ENCODE peak calls at places on chromosomes 6 and 20, in eight cellular contexts. One of them, this sample, is unnamed.

GRCh38 chr20:38337561-38338140 is 8.6 kb upstream of the LBP start:
- DNase-seq in GM20000: no peak
- DNase-seq in ovary: peak; percentile 29
- DNase-seq in HT1080: peak; percentile 60
- DNase-seq in fibroblast of the conjunctiva: no peak
- DNase-seq in NCI-H510A: no peak
- DNase-seq in activated CD4-positive, alpha-beta T cell treated with anti-CD3 and anti-CD28 coated beads, Interleukin-2, amount 50 U/mL, for 1 hour: no peak
- DNase-seq in activated CD8-positive, alpha-beta memory T cell treated with anti-CD3 and anti-CD28 coated beads for 1 hour: no peak
- DNase-seq in this sample: peak; percentile 67

GRCh38 chr20:3749689-3750639 is 17.5 kb downstream of the HSPA12B start:
- DNase-seq in HT1080: no peak
- DNase-seq in activated CD4-positive, alpha-beta T cell treated with anti-CD3 and anti-CD28 coated beads, Interleukin-2, amount 50 U/mL, for 1 hour: peak; percentile 17
- DNase-seq in activated CD8-positive, alpha-beta memory T cell treated with anti-CD3 and anti-CD28 coated beads for 1 hour: no peak
- DNase-seq in NCI-H510A: no peak
- DNase-seq in ovary: no peak
- DNase-seq in GM20000: peak; percentile 83
- DNase-seq in fibroblast of the conjunctiva: no peak
- DNase-seq in this sample: peak; percentile 80

GRCh38 chr6:44327096-44327495 is 13.9 kb upstream of the AARS2 start:
- DNase-seq in activated CD4-positive, alpha-beta T cell treated with anti-CD3 and anti-CD28 coated beads, Interleukin-2, amount 50 U/mL, for 1 hour: no peak
- DNase-seq in activated CD8-positive, alpha-beta memory T cell treated with anti-CD3 and anti-CD28 coated beads for 1 hour: no peak
- DNase-seq in ovary: no peak
- DNase-seq in NCI-H510A: no peak
- DNase-seq in GM20000: no peak
- DNase-seq in HT1080: no peak
- DNase-seq in fibroblast of the conjunctiva: no peak
- DNase-seq in this sample: no peak

GRCh38 chr6:18823782-18824386 is 436.7 kb downstream of the RNF144B start:
- DNase-seq in activated CD8-positive, alpha-beta memory T cell treated with anti-CD3 and anti-CD28 coated beads for 1 hour: no peak
- DNase-seq in HT1080: peak; percentile 32
- DNase-seq in ovary: no peak
- DNase-seq in GM20000: no peak
- DNase-seq in fibroblast of the conjunctiva: no peak
- DNase-seq in NCI-H510A: no peak
- DNase-seq in activated CD4-positive, alpha-beta T cell treated with anti-CD3 and anti-CD28 coated beads, Interleukin-2, amount 50 U/mL, for 1 hour: peak; percentile 11
- DNase-seq in this sample: peak; percentile 48

GRCh38 chr20:24194133-24194532 is 205.6 kb upstream of the GGTLC1 start:
- DNase-seq in activated CD4-positive, alpha-beta T cell treated with anti-CD3 and anti-CD28 coated beads, Interleukin-2, amount 50 U/mL, for 1 hour: no peak
- DNase-seq in HT1080: no peak
- DNase-seq in fibroblast of the conjunctiva: no peak
- DNase-seq in GM20000: no peak
- DNase-seq in ovary: no peak
- DNase-seq in activated CD8-positive, alpha-beta memory T cell treated with anti-CD3 and anti-CD28 coated beads for 1 hour: no peak
- DNase-seq in NCI-H510A: no peak
- DNase-seq in this sample: no peak

GRCh38 chr6:101231606-101232235 is 161.8 kb upstream of the GRIK2 start:
- DNase-seq in NCI-H510A: no peak
- DNase-seq in GM20000: no peak
- DNase-seq in activated CD4-positive, alpha-beta T cell treated with anti-CD3 and anti-CD28 coated beads, Interleukin-2, amount 50 U/mL, for 1 hour: no peak
- DNase-seq in HT1080: peak; percentile 52
- DNase-seq in fibroblast of the conjunctiva: no peak
- DNase-seq in ovary: no peak
- DNase-seq in activated CD8-positive, alpha-beta memory T cell treated with anti-CD3 and anti-CD28 coated beads for 1 hour: no peak
- DNase-seq in this sample: no peak

GRCh38 chr20:7207186-7207585 is 439.7 kb downstream of the BMP2 start:
- DNase-seq in activated CD4-positive, alpha-beta T cell treated with anti-CD3 and anti-CD28 coated beads, Interleukin-2, amount 50 U/mL, for 1 hour: no peak
- DNase-seq in HT1080: no peak
- DNase-seq in activated CD8-positive, alpha-beta memory T cell treated with anti-CD3 and anti-CD28 coated beads for 1 hour: no peak
- DNase-seq in GM20000: no peak
- DNase-seq in ovary: no peak
- DNase-seq in NCI-H510A: no peak
- DNase-seq in fibroblast of the conjunctiva: no peak
- DNase-seq in this sample: no peak

GRCh38 chr6:111520519-111520918 is 37.5 kb upstream of the REV3L start:
- DNase-seq in GM20000: no peak
- DNase-seq in ovary: no peak
- DNase-seq in fibroblast of the conjunctiva: no peak
- DNase-seq in HT1080: no peak
- DNase-seq in NCI-H510A: no peak
- DNase-seq in activated CD8-positive, alpha-beta memory T cell treated with anti-CD3 and anti-CD28 coated beads for 1 hour: no peak
- DNase-seq in activated CD4-positive, alpha-beta T cell treated with anti-CD3 and anti-CD28 coated beads, Interleukin-2, amount 50 U/mL, for 1 hour: no peak
- DNase-seq in this sample: no peak

GRCh38 chr6:90219168-90219985 is 77.3 kb downstream of the BACH2 start:
- DNase-seq in activated CD8-positive, alpha-beta memory T cell treated with anti-CD3 and anti-CD28 coated beads for 1 hour: no peak
- DNase-seq in fibroblast of the conjunctiva: peak; percentile 94
- DNase-seq in HT1080: peak; percentile 45
- DNase-seq in ovary: peak; percentile 48
- DNase-seq in GM20000: no peak
- DNase-seq in NCI-H510A: no peak
- DNase-seq in activated CD4-positive, alpha-beta T cell treated with anti-CD3 and anti-CD28 coated beads, Interleukin-2, amount 50 U/mL, for 1 hour: no peak
- DNase-seq in this sample: peak; percentile 11

GRCh38 chr6:119979862-119980261 is 630.3 kb upstream of the MAN1A1 start:
- DNase-seq in GM20000: no peak
- DNase-seq in ovary: no peak
- DNase-seq in activated CD4-positive, alpha-beta T cell treated with anti-CD3 and anti-CD28 coated beads, Interleukin-2, amount 50 U/mL, for 1 hour: no peak
- DNase-seq in activated CD8-positive, alpha-beta memory T cell treated with anti-CD3 and anti-CD28 coated beads for 1 hour: no peak
- DNase-seq in HT1080: no peak
- DNase-seq in NCI-H510A: no peak
- DNase-seq in fibroblast of the conjunctiva: no peak
- DNase-seq in this sample: no peak

GRCh38 chr20:56630086-56630493 is 984 bp downstream of the TFAP2C start:
- DNase-seq in fibroblast of the conjunctiva: peak; percentile 29
- DNase-seq in GM20000: peak; percentile 64
- DNase-seq in ovary: no peak
- DNase-seq in activated CD4-positive, alpha-beta T cell treated with anti-CD3 and anti-CD28 coated beads, Interleukin-2, amount 50 U/mL, for 1 hour: no peak
- DNase-seq in activated CD8-positive, alpha-beta memory T cell treated with anti-CD3 and anti-CD28 coated beads for 1 hour: no peak
- DNase-seq in NCI-H510A: no peak
- DNase-seq in HT1080: peak; percentile 80
- DNase-seq in this sample: peak; percentile 87

GRCh38 chr6:160069050-160069454 is 52.6 kb upstream of the SLC22A1 start:
- DNase-seq in ovary: no peak
- DNase-seq in fibroblast of the conjunctiva: no peak
- DNase-seq in activated CD4-positive, alpha-beta T cell treated with anti-CD3 and anti-CD28 coated beads, Interleukin-2, amount 50 U/mL, for 1 hour: no peak
- DNase-seq in activated CD8-positive, alpha-beta memory T cell treated with anti-CD3 and anti-CD28 coated beads for 1 hour: no peak
- DNase-seq in HT1080: no peak
- DNase-seq in GM20000: peak; percentile 37
- DNase-seq in NCI-H510A: no peak
- DNase-seq in this sample: no peak

GRCh38 chr6:111952326-111952725 is 79.1 kb upstream of the FYN start:
- DNase-seq in ovary: no peak
- DNase-seq in HT1080: no peak
- DNase-seq in GM20000: no peak
- DNase-seq in activated CD8-positive, alpha-beta memory T cell treated with anti-CD3 and anti-CD28 coated beads for 1 hour: no peak
- DNase-seq in NCI-H510A: no peak
- DNase-seq in activated CD4-positive, alpha-beta T cell treated with anti-CD3 and anti-CD28 coated beads, Interleukin-2, amount 50 U/mL, for 1 hour: no peak
- DNase-seq in fibroblast of the conjunctiva: no peak
- DNase-seq in this sample: no peak

GRCh38 chr20:15346657-15347280 is 1009.4 kb upstream of the FLRT3 start:
- DNase-seq in HT1080: no peak
- DNase-seq in activated CD4-positive, alpha-beta T cell treated with anti-CD3 and anti-CD28 coated beads, Interleukin-2, amount 50 U/mL, for 1 hour: no peak
- DNase-seq in ovary: no peak
- DNase-seq in NCI-H510A: no peak
- DNase-seq in fibroblast of the conjunctiva: no peak
- DNase-seq in GM20000: no peak
- DNase-seq in activated CD8-positive, alpha-beta memory T cell treated with anti-CD3 and anti-CD28 coated beads for 1 hour: no peak
- DNase-seq in this sample: no peak

GRCh38 chr6:70668499-70668812 is 773 bp downstream of the SMAP1 start:
- DNase-seq in GM20000: peak; percentile 51
- DNase-seq in NCI-H510A: peak; percentile 66
- DNase-seq in activated CD8-positive, alpha-beta memory T cell treated with anti-CD3 and anti-CD28 coated beads for 1 hour: peak; percentile 43
- DNase-seq in ovary: peak; percentile 31
- DNase-seq in HT1080: no peak
- DNase-seq in fibroblast of the conjunctiva: no peak
- DNase-seq in activated CD4-positive, alpha-beta T cell treated with anti-CD3 and anti-CD28 coated beads, Interleukin-2, amount 50 U/mL, for 1 hour: peak; percentile 34
- DNase-seq in this sample: no peak

GRCh38 chr6:37110455-37111155 is 59.3 kb upstream of the PIM1 start:
- DNase-seq in activated CD8-positive, alpha-beta memory T cell treated with anti-CD3 and anti-CD28 coated beads for 1 hour: no peak
- DNase-seq in activated CD4-positive, alpha-beta T cell treated with anti-CD3 and anti-CD28 coated beads, Interleukin-2, amount 50 U/mL, for 1 hour: no peak
- DNase-seq in fibroblast of the conjunctiva: no peak
- DNase-seq in NCI-H510A: no peak
- DNase-seq in ovary: peak; percentile 76
- DNase-seq in HT1080: no peak
- DNase-seq in GM20000: peak; percentile 57
- DNase-seq in this sample: no peak

GRCh38 chr6:138307816-138308727 is 69.6 kb upstream of the SMIM28 start:
- DNase-seq in activated CD8-positive, alpha-beta memory T cell treated with anti-CD3 and anti-CD28 coated beads for 1 hour: no peak
- DNase-seq in HT1080: no peak
- DNase-seq in ovary: no peak
- DNase-seq in fibroblast of the conjunctiva: no peak
- DNase-seq in GM20000: no peak
- DNase-seq in activated CD4-positive, alpha-beta T cell treated with anti-CD3 and anti-CD28 coated beads, Interleukin-2, amount 50 U/mL, for 1 hour: no peak
- DNase-seq in NCI-H510A: peak; percentile 0
- DNase-seq in this sample: no peak

GRCh38 chr6:158026054-158026900 is 44.6 kb downstream of the SYNJ2 start:
- DNase-seq in activated CD8-positive, alpha-beta memory T cell treated with anti-CD3 and anti-CD28 coated beads for 1 hour: peak; percentile 61
- DNase-seq in HT1080: peak; percentile 99
- DNase-seq in ovary: peak; percentile 86
- DNase-seq in NCI-H510A: peak; percentile 73
- DNase-seq in activated CD4-positive, alpha-beta T cell treated with anti-CD3 and anti-CD28 coated beads, Interleukin-2, amount 50 U/mL, for 1 hour: peak; percentile 71
- DNase-seq in GM20000: peak; percentile 73
- DNase-seq in fibroblast of the conjunctiva: peak; percentile 82
- DNase-seq in this sample: peak; percentile 49

GRCh38 chr6:157632821-157633220 is 190.2 kb upstream of the SNX9 start:
- DNase-seq in NCI-H510A: no peak
- DNase-seq in ovary: no peak
- DNase-seq in HT1080: peak; percentile 23
- DNase-seq in GM20000: no peak
- DNase-seq in activated CD4-positive, alpha-beta T cell treated with anti-CD3 and anti-CD28 coated beads, Interleukin-2, amount 50 U/mL, for 1 hour: no peak
- DNase-seq in fibroblast of the conjunctiva: peak; percentile 34
- DNase-seq in activated CD8-positive, alpha-beta memory T cell treated with anti-CD3 and anti-CD28 coated beads for 1 hour: no peak
- DNase-seq in this sample: no peak

GRCh38 chr6:158630944-158631616 is 13.5 kb downstream of the DYNLT1 start:
- DNase-seq in NCI-H510A: no peak
- DNase-seq in activated CD8-positive, alpha-beta memory T cell treated with anti-CD3 and anti-CD28 coated beads for 1 hour: no peak
- DNase-seq in GM20000: no peak
- DNase-seq in fibroblast of the conjunctiva: peak; percentile 27
- DNase-seq in ovary: peak; percentile 50
- DNase-seq in activated CD4-positive, alpha-beta T cell treated with anti-CD3 and anti-CD28 coated beads, Interleukin-2, amount 50 U/mL, for 1 hour: no peak
- DNase-seq in HT1080: no peak
- DNase-seq in this sample: no peak

GRCh38 chr6:80872194-80872950 is 765.9 kb downstream of the BCKDHB start:
- DNase-seq in activated CD4-positive, alpha-beta T cell treated with anti-CD3 and anti-CD28 coated beads, Interleukin-2, amount 50 U/mL, for 1 hour: no peak
- DNase-seq in ovary: peak; percentile 40
- DNase-seq in activated CD8-positive, alpha-beta memory T cell treated with anti-CD3 and anti-CD28 coated beads for 1 hour: no peak
- DNase-seq in HT1080: no peak
- DNase-seq in GM20000: no peak
- DNase-seq in NCI-H510A: no peak
- DNase-seq in fibroblast of the conjunctiva: peak; percentile 33
- DNase-seq in this sample: no peak

GRCh38 chr20:15992564-15992963 is 580.7 kb downstream of the KIF16B start:
- DNase-seq in ovary: no peak
- DNase-seq in fibroblast of the conjunctiva: no peak
- DNase-seq in HT1080: peak; percentile 57
- DNase-seq in activated CD4-positive, alpha-beta T cell treated with anti-CD3 and anti-CD28 coated beads, Interleukin-2, amount 50 U/mL, for 1 hour: no peak
- DNase-seq in NCI-H510A: no peak
- DNase-seq in activated CD8-positive, alpha-beta memory T cell treated with anti-CD3 and anti-CD28 coated beads for 1 hour: no peak
- DNase-seq in GM20000: no peak
- DNase-seq in this sample: no peak

GRCh38 chr6:90266845-90267621 is 29.6 kb downstream of the BACH2 start:
- DNase-seq in NCI-H510A: no peak
- DNase-seq in activated CD4-positive, alpha-beta T cell treated with anti-CD3 and anti-CD28 coated beads, Interleukin-2, amount 50 U/mL, for 1 hour: no peak
- DNase-seq in ovary: no peak
- DNase-seq in GM20000: no peak
- DNase-seq in HT1080: no peak
- DNase-seq in activated CD8-positive, alpha-beta memory T cell treated with anti-CD3 and anti-CD28 coated beads for 1 hour: no peak
- DNase-seq in fibroblast of the conjunctiva: no peak
- DNase-seq in this sample: no peak

GRCh38 chr6:52976591-52977035 is 18.5 kb downstream of the GSTA4 start:
- DNase-seq in activated CD4-positive, alpha-beta T cell treated with anti-CD3 and anti-CD28 coated beads, Interleukin-2, amount 50 U/mL, for 1 hour: no peak
- DNase-seq in fibroblast of the conjunctiva: no peak
- DNase-seq in HT1080: no peak
- DNase-seq in ovary: no peak
- DNase-seq in NCI-H510A: no peak
- DNase-seq in GM20000: peak; percentile 61
- DNase-seq in activated CD8-positive, alpha-beta memory T cell treated with anti-CD3 and anti-CD28 coated beads for 1 hour: no peak
- DNase-seq in this sample: no peak

GRCh38 chr6:31079656-31080261 is 32.6 kb downstream of the C6orf15 start:
- DNase-seq in NCI-H510A: peak; percentile 21
- DNase-seq in GM20000: peak; percentile 64
- DNase-seq in activated CD8-positive, alpha-beta memory T cell treated with anti-CD3 and anti-CD28 coated beads for 1 hour: peak; percentile 38
- DNase-seq in ovary: peak; percentile 75
- DNase-seq in activated CD4-positive, alpha-beta T cell treated with anti-CD3 and anti-CD28 coated beads, Interleukin-2, amount 50 U/mL, for 1 hour: peak; percentile 66
- DNase-seq in fibroblast of the conjunctiva: peak; percentile 50
- DNase-seq in HT1080: peak; percentile 56
- DNase-seq in this sample: peak; percentile 65

GRCh38 chr20:62898970-62899632 is 27.2 kb downstream of the DIDO1 start:
- DNase-seq in ovary: no peak
- DNase-seq in GM20000: peak; percentile 73
- DNase-seq in activated CD8-positive, alpha-beta memory T cell treated with anti-CD3 and anti-CD28 coated beads for 1 hour: no peak
- DNase-seq in NCI-H510A: no peak
- DNase-seq in activated CD4-positive, alpha-beta T cell treated with anti-CD3 and anti-CD28 coated beads, Interleukin-2, amount 50 U/mL, for 1 hour: no peak
- DNase-seq in fibroblast of the conjunctiva: no peak
- DNase-seq in HT1080: no peak
- DNase-seq in this sample: no peak

GRCh38 chr6:170185175-170185970 is 105.5 kb downstream of the DLL1 start:
- DNase-seq in activated CD8-positive, alpha-beta memory T cell treated with anti-CD3 and anti-CD28 coated beads for 1 hour: no peak
- DNase-seq in HT1080: no peak
- DNase-seq in GM20000: no peak
- DNase-seq in activated CD4-positive, alpha-beta T cell treated with anti-CD3 and anti-CD28 coated beads, Interleukin-2, amount 50 U/mL, for 1 hour: no peak
- DNase-seq in fibroblast of the conjunctiva: no peak
- DNase-seq in ovary: no peak
- DNase-seq in NCI-H510A: no peak
- DNase-seq in this sample: no peak

GRCh38 chr6:135419162-135419561 is 78.4 kb downstream of the AHI1 start:
- DNase-seq in fibroblast of the conjunctiva: peak; percentile 29
- DNase-seq in ovary: no peak
- DNase-seq in activated CD4-positive, alpha-beta T cell treated with anti-CD3 and anti-CD28 coated beads, Interleukin-2, amount 50 U/mL, for 1 hour: no peak
- DNase-seq in HT1080: no peak
- DNase-seq in activated CD8-positive, alpha-beta memory T cell treated with anti-CD3 and anti-CD28 coated beads for 1 hour: no peak
- DNase-seq in GM20000: no peak
- DNase-seq in NCI-H510A: no peak
- DNase-seq in this sample: no peak

GRCh38 chr6:25054469-25054868 is 118.7 kb upstream of the RIPOR2 start:
- DNase-seq in HT1080: peak; percentile 25
- DNase-seq in activated CD8-positive, alpha-beta memory T cell treated with anti-CD3 and anti-CD28 coated beads for 1 hour: no peak
- DNase-seq in activated CD4-positive, alpha-beta T cell treated with anti-CD3 and anti-CD28 coated beads, Interleukin-2, amount 50 U/mL, for 1 hour: no peak
- DNase-seq in GM20000: no peak
- DNase-seq in NCI-H510A: no peak
- DNase-seq in fibroblast of the conjunctiva: peak; percentile 14
- DNase-seq in ovary: no peak
- DNase-seq in this sample: no peak

GRCh38 chr6:37624606-37625574 is 72.8 kb downstream of the MDGA1 start:
- DNase-seq in ovary: no peak
- DNase-seq in activated CD4-positive, alpha-beta T cell treated with anti-CD3 and anti-CD28 coated beads, Interleukin-2, amount 50 U/mL, for 1 hour: no peak
- DNase-seq in GM20000: no peak
- DNase-seq in activated CD8-positive, alpha-beta memory T cell treated with anti-CD3 and anti-CD28 coated beads for 1 hour: no peak
- DNase-seq in fibroblast of the conjunctiva: no peak
- DNase-seq in HT1080: no peak
- DNase-seq in NCI-H510A: peak; percentile 51
- DNase-seq in this sample: no peak

GRCh38 chr20:20740595-20740994 is 28.2 kb upstream of the RALGAPA2 start:
- DNase-seq in activated CD4-positive, alpha-beta T cell treated with anti-CD3 and anti-CD28 coated beads, Interleukin-2, amount 50 U/mL, for 1 hour: no peak
- DNase-seq in fibroblast of the conjunctiva: no peak
- DNase-seq in activated CD8-positive, alpha-beta memory T cell treated with anti-CD3 and anti-CD28 coated beads for 1 hour: no peak
- DNase-seq in GM20000: no peak
- DNase-seq in HT1080: no peak
- DNase-seq in ovary: no peak
- DNase-seq in NCI-H510A: no peak
- DNase-seq in this sample: no peak

GRCh38 chr20:17287503-17287902 is 60.7 kb downstream of the PCSK2 start:
- DNase-seq in fibroblast of the conjunctiva: no peak
- DNase-seq in activated CD8-positive, alpha-beta memory T cell treated with anti-CD3 and anti-CD28 coated beads for 1 hour: no peak
- DNase-seq in ovary: no peak
- DNase-seq in activated CD4-positive, alpha-beta T cell treated with anti-CD3 and anti-CD28 coated beads, Interleukin-2, amount 50 U/mL, for 1 hour: no peak
- DNase-seq in GM20000: no peak
- DNase-seq in NCI-H510A: no peak
- DNase-seq in HT1080: no peak
- DNase-seq in this sample: no peak